ENCODE peak calls at places on chromosomes 2 and 18, in nine cellular contexts. Y is HCT116, X is hepatocyte, V is GM19239, B is cardiac muscle cell, N is cardiac septum, H is left ventricle myocardium inferior, T is SW 1271, J is neuronal stem cell. G is an unnamed sample.

GRCh38 chr2:191382801-191383200 is 137.6 kb downstream of the MYO1B start:
- DNase-seq in Y (no peak), X (peak), V (no peak), B (peak), N (no peak), H (no peak), T (no peak), J (no peak), G (no peak)

GRCh38 chr2:233769260-233769659 is 8.9 kb upstream of the MROH2A start:
- DNase-seq in Y (no peak), X (no peak), V (no peak), B (no peak), N (no peak), H (no peak), T (no peak), J (no peak), G (no peak)

GRCh38 chr18:13371689-13372404 is 153.3 kb downstream of the LDLRAD4 start:
- DNase-seq in Y (no peak), X (no peak), V (no peak), B (no peak), N (peak), H (no peak), T (no peak), J (no peak), G (no peak)

GRCh38 chr2:120802161-120802560 is 66.5 kb downstream of the GLI2 start:
- DNase-seq in Y (no peak), X (no peak), V (no peak), B (no peak), N (no peak), H (no peak), T (no peak), J (no peak), G (no peak)

GRCh38 chr2:179954026-179954425 is 53.1 kb downstream of the CWC22 start:
- DNase-seq in Y (no peak), X (no peak), V (no peak), B (no peak), N (no peak), H (no peak), T (no peak), J (no peak), G (no peak)

GRCh38 chr2:55033076-55033742 is 17.0 kb downstream of the RTN4 start:
- DNase-seq in Y (no peak), X (no peak), V (no peak), B (no peak), N (no peak), H (no peak), T (no peak), J (no peak), G (no peak)

GRCh38 chr2:149661844-149662243 is 74.3 kb upstream of the MMADHC start:
- DNase-seq in Y (no peak), X (peak), V (no peak), B (peak), N (no peak), H (no peak), T (no peak), J (no peak), G (no peak)

GRCh38 chr2:47437287-47437686 is 34.3 kb downstream of the MSH2 start:
- DNase-seq in Y (no peak), X (peak), V (no peak), B (peak), N (no peak), H (no peak), T (peak), J (no peak), G (peak)

GRCh38 chr18:50611529-50611941 is 51.6 kb downstream of the MAPK4 start:
- DNase-seq in Y (no peak), X (peak), V (no peak), B (peak), N (no peak), H (no peak), T (no peak), J (no peak), G (peak)

GRCh38 chr18:51330148-51330547 is 132.7 kb upstream of the MEX3C start:
- DNase-seq in Y (no peak), X (no peak), V (no peak), B (peak), N (no peak), H (no peak), T (no peak), J (no peak), G (no peak)

G was measured in mesendoderm.